ENCODE peak calls at places on chromosomes 5 and 9, in eight cellular contexts. One of them, this sample, is unnamed.

GRCh38 chr9:99680191-99680590 is 141.5 kb upstream of the NR4A3 start:
- DNase-seq in A549: no peak
- DNase-seq in stomach: no peak
- DNase-seq in tibial artery: no peak
- DNase-seq in lower lobe of right lung: no peak
- DNase-seq in DND-41: no peak
- DNase-seq in Karpas-422: peak; percentile 46
- DNase-seq in mammary epithelial cell: peak; percentile 23
- DNase-seq in this sample: no peak

GRCh38 chr5:89324990-89325389 is 442.0 kb upstream of the MEF2C start:
- DNase-seq in A549: no peak
- DNase-seq in stomach: no peak
- DNase-seq in tibial artery: no peak
- DNase-seq in lower lobe of right lung: no peak
- DNase-seq in DND-41: no peak
- DNase-seq in Karpas-422: no peak
- DNase-seq in mammary epithelial cell: no peak
- DNase-seq in this sample: no peak

GRCh38 chr5:80565330-80565729 is 4.8 kb downstream of the ANKRD34B start:
- DNase-seq in A549: no peak
- DNase-seq in stomach: no peak
- DNase-seq in tibial artery: no peak
- DNase-seq in lower lobe of right lung: no peak
- DNase-seq in DND-41: no peak
- DNase-seq in Karpas-422: no peak
- DNase-seq in mammary epithelial cell: no peak
- DNase-seq in this sample: no peak

GRCh38 chr9:127574089-127574921 is 37.8 kb upstream of the STXBP1 start:
- DNase-seq in A549: peak; percentile 76
- DNase-seq in stomach: peak; percentile 97
- DNase-seq in tibial artery: peak; percentile 82
- DNase-seq in lower lobe of right lung: peak; percentile 73
- DNase-seq in DND-41: no peak
- DNase-seq in Karpas-422: no peak
- DNase-seq in mammary epithelial cell: peak; percentile 85
- DNase-seq in this sample: no peak

GRCh38 chr5:116944171-116944570 is 369.5 kb upstream of the SEMA6A start:
- DNase-seq in A549: no peak
- DNase-seq in stomach: no peak
- DNase-seq in tibial artery: no peak
- DNase-seq in lower lobe of right lung: no peak
- DNase-seq in DND-41: no peak
- DNase-seq in Karpas-422: no peak
- DNase-seq in mammary epithelial cell: peak; percentile 40
- DNase-seq in this sample: peak; percentile 20

GRCh38 chr5:83714780-83715179 is 5.9 kb downstream of the HAPLN1 start:
- DNase-seq in A549: no peak
- DNase-seq in stomach: no peak
- DNase-seq in tibial artery: no peak
- DNase-seq in lower lobe of right lung: no peak
- DNase-seq in DND-41: no peak
- DNase-seq in Karpas-422: no peak
- DNase-seq in mammary epithelial cell: no peak
- DNase-seq in this sample: no peak

GRCh38 chr5:61974680-61975079 is 331.3 kb upstream of the KIF2A start:
- DNase-seq in A549: no peak
- DNase-seq in stomach: no peak
- DNase-seq in tibial artery: no peak
- DNase-seq in lower lobe of right lung: no peak
- DNase-seq in DND-41: no peak
- DNase-seq in Karpas-422: no peak
- DNase-seq in mammary epithelial cell: no peak
- DNase-seq in this sample: no peak

GRCh38 chr9:135959814-135960213 is 1.4 kb downstream of the UBAC1 start:
- DNase-seq in A549: no peak
- DNase-seq in stomach: no peak
- DNase-seq in tibial artery: no peak
- DNase-seq in lower lobe of right lung: no peak
- DNase-seq in DND-41: no peak
- DNase-seq in Karpas-422: no peak
- DNase-seq in mammary epithelial cell: no peak
- DNase-seq in this sample: no peak

GRCh38 chr9:124139001-124139400 is 118.7 kb upstream of the NEK6 start:
- DNase-seq in A549: no peak
- DNase-seq in stomach: no peak
- DNase-seq in tibial artery: no peak
- DNase-seq in lower lobe of right lung: no peak
- DNase-seq in DND-41: no peak
- DNase-seq in Karpas-422: no peak
- DNase-seq in mammary epithelial cell: no peak
- DNase-seq in this sample: no peak

GRCh38 chr5:5978501-5979361 is 399.6 kb downstream of the MED10 start:
- DNase-seq in A549: no peak
- DNase-seq in stomach: no peak
- DNase-seq in tibial artery: peak; percentile 6
- DNase-seq in lower lobe of right lung: no peak
- DNase-seq in DND-41: no peak
- DNase-seq in Karpas-422: no peak
- DNase-seq in mammary epithelial cell: no peak
- DNase-seq in this sample: no peak

GRCh38 chr9:86918556-86918955 is 28.8 kb downstream of the GAS1 start:
- DNase-seq in A549: no peak
- DNase-seq in stomach: no peak
- DNase-seq in tibial artery: no peak
- DNase-seq in lower lobe of right lung: no peak
- DNase-seq in DND-41: no peak
- DNase-seq in Karpas-422: no peak
- DNase-seq in mammary epithelial cell: peak; percentile 78
- DNase-seq in this sample: peak; percentile 3

GRCh38 chr9:12775963-12776774 is 1.3 kb downstream of the LURAP1L start:
- DNase-seq in A549: peak; percentile 93
- DNase-seq in stomach: peak; percentile 82
- DNase-seq in tibial artery: peak; percentile 93
- DNase-seq in lower lobe of right lung: peak; percentile 84
- DNase-seq in DND-41: no peak
- DNase-seq in Karpas-422: no peak
- DNase-seq in mammary epithelial cell: peak; percentile 88
- DNase-seq in this sample: peak; percentile 70

GRCh38 chr5:53542917-53543316 is 17.5 kb upstream of the NDUFS4 start:
- DNase-seq in A549: no peak
- DNase-seq in stomach: no peak
- DNase-seq in tibial artery: no peak
- DNase-seq in lower lobe of right lung: no peak
- DNase-seq in DND-41: no peak
- DNase-seq in Karpas-422: no peak
- DNase-seq in mammary epithelial cell: no peak
- DNase-seq in this sample: no peak

GRCh38 chr9:121398374-121398773 is 28.3 kb upstream of the STOM start:
- DNase-seq in A549: no peak
- DNase-seq in stomach: no peak
- DNase-seq in tibial artery: no peak
- DNase-seq in lower lobe of right lung: no peak
- DNase-seq in DND-41: no peak
- DNase-seq in Karpas-422: no peak
- DNase-seq in mammary epithelial cell: peak; percentile 100
- DNase-seq in this sample: peak; percentile 99

GRCh38 chr9:112366591-112366990 is 13.3 kb upstream of the HSDL2 start:
- DNase-seq in A549: no peak
- DNase-seq in stomach: no peak
- DNase-seq in tibial artery: no peak
- DNase-seq in lower lobe of right lung: no peak
- DNase-seq in DND-41: peak; percentile 8
- DNase-seq in Karpas-422: peak; percentile 67
- DNase-seq in mammary epithelial cell: no peak
- DNase-seq in this sample: no peak

GRCh38 chr5:95417971-95418370 is 26.8 kb downstream of the FAM81B start:
- DNase-seq in A549: peak; percentile 13
- DNase-seq in stomach: no peak
- DNase-seq in tibial artery: no peak
- DNase-seq in lower lobe of right lung: no peak
- DNase-seq in DND-41: no peak
- DNase-seq in Karpas-422: no peak
- DNase-seq in mammary epithelial cell: peak; percentile 62
- DNase-seq in this sample: peak; percentile 34

GRCh38 chr5:94693043-94693822 is 74.8 kb downstream of the SLF1 start:
- DNase-seq in A549: peak; percentile 47
- DNase-seq in stomach: no peak
- DNase-seq in tibial artery: no peak
- DNase-seq in lower lobe of right lung: no peak
- DNase-seq in DND-41: no peak
- DNase-seq in Karpas-422: peak; percentile 68
- DNase-seq in mammary epithelial cell: peak; percentile 86
- DNase-seq in this sample: peak; percentile 77

GRCh38 chr9:136089697-136090045 is 5.4 kb downstream of the NACC2 start:
- DNase-seq in A549: no peak
- DNase-seq in stomach: no peak
- DNase-seq in tibial artery: no peak
- DNase-seq in lower lobe of right lung: no peak
- DNase-seq in DND-41: no peak
- DNase-seq in Karpas-422: peak; percentile 64
- DNase-seq in mammary epithelial cell: no peak
- DNase-seq in this sample: no peak

GRCh38 chr9:136178773-136179075 is 26.2 kb downstream of the LHX3 start:
- DNase-seq in A549: no peak
- DNase-seq in stomach: no peak
- DNase-seq in tibial artery: no peak
- DNase-seq in lower lobe of right lung: no peak
- DNase-seq in DND-41: no peak
- DNase-seq in Karpas-422: no peak
- DNase-seq in mammary epithelial cell: no peak
- DNase-seq in this sample: no peak

GRCh38 chr5:172745836-172746235 is 25.2 kb downstream of the DUSP1 start:
- DNase-seq in A549: no peak
- DNase-seq in stomach: no peak
- DNase-seq in tibial artery: no peak
- DNase-seq in lower lobe of right lung: no peak
- DNase-seq in DND-41: no peak
- DNase-seq in Karpas-422: no peak
- DNase-seq in mammary epithelial cell: no peak
- DNase-seq in this sample: no peak

GRCh38 chr5:172741206-172741582 is 29.8 kb downstream of the DUSP1 start:
- DNase-seq in A549: no peak
- DNase-seq in stomach: no peak
- DNase-seq in tibial artery: no peak
- DNase-seq in lower lobe of right lung: no peak
- DNase-seq in DND-41: no peak
- DNase-seq in Karpas-422: no peak
- DNase-seq in mammary epithelial cell: no peak
- DNase-seq in this sample: no peak

GRCh38 chr5:172744106-172745104 is 26.6 kb downstream of the DUSP1 start:
- DNase-seq in A549: no peak
- DNase-seq in stomach: peak; percentile 64
- DNase-seq in tibial artery: no peak
- DNase-seq in lower lobe of right lung: peak; percentile 86
- DNase-seq in DND-41: no peak
- DNase-seq in Karpas-422: no peak
- DNase-seq in mammary epithelial cell: no peak
- DNase-seq in this sample: peak; percentile 40

GRCh38 chr5:172745406-172745805 is 25.6 kb downstream of the DUSP1 start:
- DNase-seq in A549: no peak
- DNase-seq in stomach: no peak
- DNase-seq in tibial artery: no peak
- DNase-seq in lower lobe of right lung: no peak
- DNase-seq in DND-41: no peak
- DNase-seq in Karpas-422: no peak
- DNase-seq in mammary epithelial cell: no peak
- DNase-seq in this sample: no peak

DNA sequence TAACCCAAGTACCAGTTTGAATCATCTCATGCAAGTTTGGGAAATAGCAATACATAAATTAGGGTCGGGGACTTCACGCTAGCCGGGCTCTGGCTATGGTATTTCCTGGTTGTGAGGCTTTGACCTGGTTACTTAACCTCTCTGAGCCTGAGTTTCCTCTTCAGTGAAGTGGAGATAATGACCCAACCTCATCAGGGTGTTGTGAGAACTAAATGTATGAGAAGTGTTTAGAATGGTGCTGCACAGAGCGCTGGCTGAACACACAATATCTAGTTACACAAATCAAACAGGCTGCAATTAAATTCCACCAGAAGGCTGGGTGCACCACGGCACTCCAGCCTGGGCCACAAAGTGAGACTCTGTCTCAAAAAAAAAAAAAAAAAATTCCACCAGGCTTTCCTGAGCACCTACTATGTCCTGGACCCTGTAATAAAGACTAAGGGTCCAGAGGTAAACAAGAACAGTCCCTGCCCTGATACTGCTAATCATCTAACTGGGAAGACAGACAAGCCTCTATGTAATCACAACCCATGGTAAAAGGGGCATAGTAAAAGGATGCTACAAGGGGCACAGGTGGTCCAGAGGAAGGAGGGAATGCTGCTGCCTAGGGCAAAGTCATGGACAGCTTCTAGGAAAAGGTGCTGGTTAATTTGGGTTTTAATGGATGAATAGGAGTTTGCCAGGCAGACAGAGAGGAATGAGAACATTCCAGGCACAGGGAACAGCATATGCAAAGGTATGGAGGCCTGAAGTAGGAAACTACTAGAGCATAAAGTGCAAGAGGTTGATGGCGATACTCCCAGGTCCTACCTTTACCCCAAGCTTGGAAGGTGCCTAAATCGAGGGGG is 27.7 kb downstream of the DUSP1 start:
- DNase-seq in A549: no peak
- DNase-seq in stomach: no peak
- DNase-seq in tibial artery: no peak
- DNase-seq in lower lobe of right lung: no peak
- DNase-seq in DND-41: no peak
- DNase-seq in Karpas-422: no peak
- DNase-seq in mammary epithelial cell: no peak
- DNase-seq in this sample: no peak
- H3K27ac ChIP-seq in A549: no peak overlapping the region
- H3K27ac ChIP-seq in stomach: peak overlapping the region; percentile 5
- H3K27ac ChIP-seq in tibial artery: peak overlapping the region; percentile 93
- H3K27ac ChIP-seq in lower lobe of right lung: peak overlapping the region; percentile 88
- H3K27ac ChIP-seq in DND-41: no peak overlapping the region
- H3K27ac ChIP-seq in Karpas-422: no peak overlapping the region
- H3K27ac ChIP-seq in mammary epithelial cell: no peak overlapping the region
- H3K27ac ChIP-seq in this sample: peak overlapping the region; percentile 45

GRCh38 chr9:37239224-37239859 is 119.0 kb downstream of the ZCCHC7 start:
- DNase-seq in A549: no peak
- DNase-seq in stomach: no peak
- DNase-seq in tibial artery: no peak
- DNase-seq in lower lobe of right lung: no peak
- DNase-seq in DND-41: no peak
- DNase-seq in Karpas-422: no peak
- DNase-seq in mammary epithelial cell: no peak
- DNase-seq in this sample: no peak
- H3K27ac ChIP-seq in A549: no peak overlapping the region
- H3K27ac ChIP-seq in stomach: no peak overlapping the region
- H3K27ac ChIP-seq in tibial artery: no peak overlapping the region
- H3K27ac ChIP-seq in lower lobe of right lung: no peak overlapping the region
- H3K27ac ChIP-seq in DND-41: no peak overlapping the region
- H3K27ac ChIP-seq in Karpas-422: peak overlapping the region; percentile 47
- H3K27ac ChIP-seq in mammary epithelial cell: no peak overlapping the region
- H3K27ac ChIP-seq in this sample: no peak overlapping the region

GRCh38 chr9:88380118-88380517 is 8.1 kb upstream of the SPIN1 start:
- DNase-seq in A549: no peak
- DNase-seq in stomach: no peak
- DNase-seq in tibial artery: no peak
- DNase-seq in lower lobe of right lung: no peak
- DNase-seq in DND-41: no peak
- DNase-seq in Karpas-422: no peak
- DNase-seq in mammary epithelial cell: no peak
- DNase-seq in this sample: no peak
- H3K27ac ChIP-seq in A549: no peak overlapping the region
- H3K27ac ChIP-seq in stomach: no peak overlapping the region
- H3K27ac ChIP-seq in tibial artery: no peak overlapping the region
- H3K27ac ChIP-seq in lower lobe of right lung: no peak overlapping the region
- H3K27ac ChIP-seq in DND-41: no peak overlapping the region
- H3K27ac ChIP-seq in Karpas-422: no peak overlapping the region
- H3K27ac ChIP-seq in mammary epithelial cell: no peak overlapping the region
- H3K27ac ChIP-seq in this sample: no peak overlapping the region

GRCh38 chr9:114285166-114285867 is 37.6 kb upstream of the ORM1 start:
- DNase-seq in A549: peak; percentile 49
- DNase-seq in stomach: no peak
- DNase-seq in tibial artery: peak; percentile 67
- DNase-seq in lower lobe of right lung: peak; percentile 40
- DNase-seq in DND-41: no peak
- DNase-seq in Karpas-422: no peak
- DNase-seq in mammary epithelial cell: no peak
- DNase-seq in this sample: no peak
- H3K27ac ChIP-seq in A549: peak overlapping the region; percentile 88
- H3K27ac ChIP-seq in stomach: no peak overlapping the region
- H3K27ac ChIP-seq in tibial artery: no peak overlapping the region
- H3K27ac ChIP-seq in lower lobe of right lung: no peak overlapping the region
- H3K27ac ChIP-seq in DND-41: no peak overlapping the region
- H3K27ac ChIP-seq in Karpas-422: no peak overlapping the region
- H3K27ac ChIP-seq in mammary epithelial cell: no peak overlapping the region
- H3K27ac ChIP-seq in this sample: no peak overlapping the region